ENCODE peak calls at places on chromosomes 5 and 9, in six cellular contexts. V is neuronal stem cell, W is trophoblast cell, L is H1, E is IMR-90, Y is mesendoderm. N is an unnamed sample.

GRCh38 chr9:137168575-137168906 is 1.3 kb downstream of the LRRC26 start:
- DNase-seq in L (no peak), Y (no peak), W (no peak), V (no peak), E (no peak), N (no peak)

GRCh38 chr9:130837002-130837511 is 2.0 kb downstream of the ABL1 start:
- DNase-seq in E (peak; percentile 67), Y (no peak), W (no peak), V (no peak), L (no peak), N (peak; percentile 36)

GRCh38 chr9:36146666-36147065 is 10.1 kb downstream of the GLIPR2 start:
- DNase-seq in V (no peak), E (no peak), Y (no peak), L (no peak), W (no peak), N (no peak)

GRCh38 chr5:133285583-133286021 is 233.8 kb downstream of the HSPA4 start:
- DNase-seq in W (peak; percentile 2), Y (no peak), E (peak; percentile 51), L (no peak), V (no peak), N (peak; percentile 29)

GRCh38 chr9:69130456-69131441 is 43.3 kb upstream of the TJP2 start:
- DNase-seq in W (peak; percentile 2), E (peak; percentile 90), L (no peak), V (no peak), Y (no peak), N (peak; percentile 93)

GRCh38 chr5:18305288-18305899 is 671.1 kb downstream of the TAF11L14 start:
- DNase-seq in L (no peak), V (peak; percentile 21), E (peak; percentile 39), Y (peak; percentile 49), W (peak; percentile 74), N (peak; percentile 50)

GRCh38 chr5:158812381-158812780 is 287.3 kb downstream of the EBF1 start:
- DNase-seq in E (no peak), Y (peak; percentile 5), L (no peak), W (no peak), V (no peak), N (no peak)

GRCh38 chr5:37047947-37048346 is 171.4 kb downstream of the NIPBL start:
- DNase-seq in Y (no peak), V (no peak), W (no peak), L (no peak), E (no peak), N (no peak)

GRCh38 chr5:170617519-170618218 is 113.8 kb downstream of the KCNIP1 start:
- DNase-seq in L (no peak), Y (peak; percentile 22), E (no peak), W (no peak), V (no peak), N (no peak)

GRCh38 chr5:148374693-148375360 is 8.9 kb upstream of the FBXO38 start:
- DNase-seq in Y (peak; percentile 95), L (peak; percentile 29), W (peak; percentile 84), E (peak; percentile 65), V (peak; percentile 33), N (peak; percentile 86)

GRCh38 chr5:3904584-3904983 is 309.0 kb downstream of the IRX1 start:
- DNase-seq in V (no peak), W (no peak), Y (no peak), L (no peak), E (no peak), N (no peak)

GRCh38 chr9:121582641-121583040 is 68.8 kb upstream of the DAB2IP start:
- DNase-seq in E (no peak), L (no peak), V (no peak), W (peak; percentile 99), Y (no peak), N (no peak)

GRCh38 chr5:135193213-135194125 is 159.4 kb upstream of the PITX1 start:
- DNase-seq in V (no peak), Y (peak; percentile 9), L (no peak), E (peak; percentile 89), W (no peak), N (peak; percentile 65)

GRCh38 chr9:99235069-99235468 is 13.0 kb downstream of the SEC61B start:
- DNase-seq in L (no peak), Y (no peak), E (no peak), W (no peak), V (no peak), N (no peak)

GRCh38 chr9:32431940-32432555 is 47.6 kb downstream of the ACO1 start:
- DNase-seq in Y (peak; percentile 46), V (peak; percentile 12), L (no peak), W (peak; percentile 27), E (peak; percentile 64), N (peak; percentile 59)

GRCh38 chr5:179266291-179267070 is 78.8 kb downstream of the ADAMTS2 start:
- DNase-seq in L (no peak), W (peak; percentile 61), E (no peak), Y (no peak), V (no peak), N (no peak)

GRCh38 chr9:87642330-87643110 is 83.4 kb upstream of the CTSL start:
- DNase-seq in L (no peak), V (no peak), W (no peak), Y (no peak), E (no peak), N (no peak)

GRCh38 chr9:81682797-81683196 is 6.5 kb downstream of the TLE1 start:
- DNase-seq in E (no peak), V (no peak), W (no peak), L (no peak), Y (no peak), N (peak; percentile 26)

GRCh38 chr9:5551771-5552170 is 41.4 kb downstream of the PDCD1LG2 start:
- DNase-seq in E (peak; percentile 11), Y (no peak), L (no peak), W (no peak), V (no peak), N (no peak)

GRCh38 chr5:72300590-72301339 is 19.3 kb downstream of the MRPS27 start:
- DNase-seq in Y (no peak), W (no peak), L (no peak), E (no peak), V (no peak), N (no peak)

GRCh38 chr5:125376059-125376641 is 629.7 kb upstream of the ZNF608 start:
- DNase-seq in E (no peak), V (no peak), Y (no peak), L (no peak), W (no peak), N (peak; percentile 93)

GRCh38 chr5:134422791-134423365 is 11.2 kb upstream of the CDKN2AIPNL start:
- DNase-seq in Y (no peak), W (peak; percentile 90), L (no peak), V (no peak), E (no peak), N (no peak)

GRCh38 chr5:35269006-35269405 is 38.7 kb upstream of the PRLR start:
- DNase-seq in Y (no peak), L (no peak), E (no peak), V (no peak), W (peak; percentile 80), N (no peak)

GRCh38 chr5:14265574-14265973 is 122.4 kb downstream of the TRIO start:
- DNase-seq in L (no peak), Y (peak; percentile 94), E (peak; percentile 95), V (no peak), W (peak; percentile 88), N (peak; percentile 90)

GRCh38 chr9:123378956-123379660 is 23.1 kb downstream of the CRB2 start:
- DNase-seq in V (no peak), L (no peak), E (no peak), W (no peak), Y (no peak), N (no peak)
- H3K4me1 ChIP-seq in V (peaks cover 34% of the 10 kb centered on the region), L (peaks cover 5% of the 10 kb centered on the region), E (no peaks in the 10 kb centered on the region), W (peaks cover 51% of the 10 kb centered on the region), Y (peaks cover 2% of the 10 kb centered on the region), N (peaks cover 44% of the 10 kb centered on the region)

DNA sequence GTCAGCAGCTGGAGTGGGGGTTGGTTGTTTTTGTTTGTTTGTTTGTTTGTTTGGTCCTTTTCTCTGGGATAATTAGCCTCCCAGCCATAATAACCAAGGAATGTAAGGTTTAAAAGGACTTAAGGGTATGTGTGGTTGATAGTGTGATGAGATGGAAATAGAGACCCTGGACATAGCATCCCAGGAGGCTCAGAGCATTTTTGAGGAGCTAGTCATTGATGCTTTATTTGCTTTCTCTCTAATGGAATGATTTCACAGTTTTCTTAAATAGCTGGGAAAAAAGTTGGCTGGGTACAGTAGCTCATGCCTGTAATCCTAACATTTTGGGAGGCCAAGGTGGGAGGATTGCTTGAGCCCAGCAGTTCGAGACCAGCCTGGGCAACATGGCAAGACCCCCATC is 45.1 kb downstream of the TTC1 start:
- DNase-seq in Y (no peak), W (no peak), L (no peak), V (no peak), E (peak; percentile 61), N (no peak)
- H3K36me3 ChIP-seq in Y (no peaks in the 10 kb centered on the region), W (peaks cover 17% of the 10 kb centered on the region), L (peaks cover 74% of the 10 kb centered on the region), V (peaks cover 17% of the 10 kb centered on the region), E (peaks cover 28% of the 10 kb centered on the region), N (peaks cover 35% of the 10 kb centered on the region)

GRCh38 chr5:119078071-119078846 is 7.4 kb downstream of the DMXL1 start:
- DNase-seq in E (no peak), W (no peak), Y (no peak), V (no peak), L (no peak), N (no peak)
- H3K4ac ChIP-seq in E (no peak overlapping the region), W (no peak overlapping the region), Y (no peak overlapping the region), V (no peak overlapping the region), L (no peak overlapping the region), N (no peak overlapping the region)

GRCh38 chr9:72356019-72356653 is 8.9 kb downstream of the ZFAND5 start:
- DNase-seq in Y (no peak), W (no peak), V (no peak), E (no peak), L (no peak), N (peak; percentile 44)
- H3K4me1 ChIP-seq in Y (no peaks in the 10 kb centered on the region), W (no peaks in the 10 kb centered on the region), V (no peaks in the 10 kb centered on the region), E (peaks cover 17% of the 10 kb centered on the region), L (peaks cover 4% of the 10 kb centered on the region), N (peaks cover 1% of the 10 kb centered on the region)

GRCh38 chr9:124340219-124341069 is 74.8 kb downstream of the PSMB7 start:
- DNase-seq in Y (no peak), L (no peak), E (no peak), W (no peak), V (no peak), N (no peak)
- H3K36me3 ChIP-seq in Y (no peaks in the 10 kb centered on the region), L (no peaks in the 10 kb centered on the region), E (peaks cover 71% of the 10 kb centered on the region), W (peaks cover 47% of the 10 kb centered on the region), V (peaks cover 29% of the 10 kb centered on the region), N (peaks cover 83% of the 10 kb centered on the region)